ENCODE peak calls at places on chromosomes 4 and X, in four cellular contexts. N is AG10803, Q is GM12865, Y is neural crest cell. O is an unnamed sample.

GRCh38 chrX:56788717-56789122 is 59.7 kb downstream of the NBDY start:
- DNase-seq in N (no peak), Q (no peak), Y (no peak), O (no peak)

GRCh38 chrX:71514367-71515038 is 18.4 kb upstream of the OGT start:
- DNase-seq in N (no peak), Q (peak; percentile 78), Y (no peak), O (no peak)

GRCh38 chr4:109730294-109731051 is 603 bp upstream of the PLA2G12A start:
- DNase-seq in N (peak; percentile 57), Q (no peak), Y (peak; percentile 42), O (peak; percentile 62)

GRCh38 chrX:37662181-37662580 is 23.4 kb upstream of the XK start:
- DNase-seq in N (no peak), Q (no peak), Y (no peak), O (no peak)

GRCh38 chr4:101693842-101694398 is 96.6 kb upstream of the BANK1 start:
- DNase-seq in N (no peak), Q (peak; percentile 44), Y (no peak), O (peak; percentile 33)

GRCh38 chrX:74015379-74016019 is 288.5 kb upstream of the ZCCHC13 start:
- DNase-seq in N (peak; percentile 57), Q (peak; percentile 73), Y (peak; percentile 67), O (peak; percentile 86)

GRCh38 chrX:31499120-31499519 is 427.3 kb upstream of the FTHL17 start:
- DNase-seq in N (peak; percentile 9), Q (no peak), Y (no peak), O (peak; percentile 30)

GRCh38 chrX:153885968-153886903 is at the start of gene L1CAM:
- DNase-seq in N (no peak), Q (no peak), Y (no peak), O (no peak)

GRCh38 chr4:122700178-122700725 is 32.3 kb upstream of the BBS12 start:
- DNase-seq in N (no peak), Q (no peak), Y (no peak), O (peak; percentile 86)

GRCh38 chrX:107629533-107629909 is 1.2 kb downstream of the PRPS1 start:
- DNase-seq in N (peak; percentile 37), Q (peak; percentile 19), Y (no peak), O (peak; percentile 29)

GRCh38 chr4:69858683-69859082 is 1.3 kb downstream of the SULT1E1 start:
- DNase-seq in N (no peak), Q (no peak), Y (no peak), O (peak; percentile 81)

GRCh38 chr4:166172619-166173018 is 299.6 kb downstream of the TLL1 start:
- DNase-seq in N (no peak), Q (peak; percentile 40), Y (no peak), O (no peak)

GRCh38 chr4:150781108-150781663 is 199.2 kb downstream of the MAB21L2 start:
- DNase-seq in N (no peak), Q (no peak), Y (no peak), O (no peak)

GRCh38 chr4:139279723-139280620 is at the start of gene MGARP:
- DNase-seq in N (no peak), Q (peak; percentile 17), Y (peak; percentile 26), O (no peak)

GRCh38 chrX:48648299-48648698 is 35.3 kb upstream of the WAS start:
- DNase-seq in N (peak; percentile 65), Q (peak; percentile 45), Y (no peak), O (peak; percentile 27)

GRCh38 chr4:177309525-177310371 is at the start of gene NEIL3:
- DNase-seq in N (peak; percentile 82), Q (peak; percentile 95), Y (peak; percentile 85), O (peak; percentile 93)

GRCh38 chrX:107565916-107566602 is 62.3 kb upstream of the PRPS1 start:
- DNase-seq in N (peak; percentile 58), Q (peak; percentile 2), Y (peak; percentile 2), O (peak; percentile 50)

DNA sequence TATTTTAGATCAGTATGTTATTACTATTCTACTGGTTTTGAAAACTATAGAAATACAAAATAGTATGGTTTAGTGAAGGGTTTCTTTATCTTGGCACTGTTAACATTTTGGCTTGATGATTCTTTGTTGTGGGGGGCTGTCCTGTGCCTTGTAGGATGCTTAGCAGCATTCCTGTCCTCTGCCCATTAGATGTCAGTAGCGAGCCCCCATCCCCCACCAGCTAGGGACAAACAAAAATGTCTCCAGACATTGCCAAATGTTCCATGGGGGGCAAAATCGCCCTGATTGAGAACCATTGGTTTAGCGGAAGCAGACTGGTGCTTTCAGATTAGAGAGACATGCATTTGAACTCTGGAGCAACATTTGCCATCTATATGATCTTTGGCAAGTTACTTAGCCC is 23.3 kb downstream of the SPARCL1 start:
- DNase-seq in N (no peak), Q (no peak), Y (no peak), O (no peak)
- TF ChIP-seq CTCF in N (no peak), Q (no peak), Y (no peak), O (no peak)

GRCh38 chr4:8698341-8699062 is 105.9 kb downstream of the CPZ start:
- DNase-seq in N (no peak), Q (no peak), Y (no peak), O (no peak)

GRCh38 chr4:8699063-8699385 is 106.5 kb downstream of the CPZ start:
- DNase-seq in N (no peak), Q (no peak), Y (no peak), O (no peak)

GRCh38 chr4:8699479-8700145 is 107.0 kb downstream of the CPZ start:
- DNase-seq in N (no peak), Q (no peak), Y (no peak), O (no peak)

GRCh38 chr4:8696369-8697127 is 104.0 kb downstream of the CPZ start:
- DNase-seq in N (no peak), Q (no peak), Y (no peak), O (no peak)

GRCh38 chr4:8697826-8698225 is 105.3 kb downstream of the CPZ start:
- DNase-seq in N (no peak), Q (no peak), Y (no peak), O (no peak)
- TF ChIP-seq CTCF in N (no peak), Q (no peak), Y (no peak), O (no peak)

GRCh38 chr4:72283357-72283756 is 251.6 kb downstream of the NPFFR2 start:
- DNase-seq in N (no peak), Q (no peak), Y (no peak), O (no peak)

GRCh38 chr4:72280252-72280651 is 248.5 kb downstream of the NPFFR2 start:
- DNase-seq in N (no peak), Q (no peak), Y (no peak), O (no peak)

GRCh38 chr4:72290737-72291136 is 258.9 kb downstream of the NPFFR2 start:
- DNase-seq in N (no peak), Q (no peak), Y (no peak), O (no peak)

GRCh38 chr4:72286185-72286584 is 254.4 kb downstream of the NPFFR2 start:
- DNase-seq in N (peak; percentile 15), Q (no peak), Y (no peak), O (peak; percentile 40)
- TF ChIP-seq CTCF in N (peak; percentile 19), Q (no peak), Y (peak; percentile 61), O (peak; percentile 34)

GRCh38 chr4:87034527-87034926 is 99.7 kb downstream of the AFF1 start:
- DNase-seq in N (no peak), Q (no peak), Y (no peak), O (no peak)

GRCh38 chr4:87031946-87032345 is 97.1 kb downstream of the AFF1 start:
- DNase-seq in N (no peak), Q (no peak), Y (no peak), O (no peak)

GRCh38 chr4:87032884-87033533 is 98.2 kb downstream of the AFF1 start:
- DNase-seq in N (peak; percentile 86), Q (no peak), Y (no peak), O (peak; percentile 67)

GRCh38 chr4:87035881-87036509 is 101.2 kb downstream of the AFF1 start:
- DNase-seq in N (no peak), Q (no peak), Y (no peak), O (no peak)

DNA sequence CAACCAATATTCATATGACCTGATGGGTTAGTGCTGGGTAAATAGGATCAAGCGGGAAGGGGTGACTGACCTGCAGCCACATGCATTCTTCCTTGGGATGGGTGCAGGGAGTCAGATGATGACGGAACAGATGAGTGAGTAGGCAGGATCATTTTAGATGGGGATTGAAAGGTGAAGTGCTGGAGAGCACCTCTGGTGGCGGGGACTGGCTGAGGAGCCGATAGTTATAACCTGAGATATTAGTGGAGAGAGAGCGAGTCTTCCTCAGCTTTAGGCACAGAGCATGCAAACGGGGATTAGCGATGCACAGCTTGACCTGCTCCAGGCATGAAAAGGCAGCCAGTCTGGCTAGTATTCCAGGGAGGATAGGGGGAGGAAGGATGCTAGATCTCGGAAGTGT is 99.1 kb downstream of the AFF1 start:
- DNase-seq in N (no peak), Q (no peak), Y (no peak), O (no peak)
- TF ChIP-seq CTCF in N (no peak), Q (no peak), Y (no peak), O (no peak)